ENCODE peak calls at places on chromosomes 12 and 14, in four cellular contexts. M is amniotic epithelial cell, O is heart right ventricle, G is NCI-H460. Q is an unnamed sample.

GRCh38 chr12:4987076-4987775 is 56.5 kb upstream of the KCNA5 start:
- DNase-seq in M (no peak), O (no peak), G (no peak), Q (no peak)

GRCh38 chr14:80587096-80587724 is 354.3 kb downstream of the CEP128 start:
- DNase-seq in M (peak), G (peak), O (no peak), Q (peak)

GRCh38 chr12:93299262-93299846 is 78.4 kb upstream of the NUDT4 start:
- DNase-seq in M (no peak), O (no peak), G (no peak), Q (no peak)

GRCh38 chr12:531951-532585 is 72.3 kb downstream of the B4GALNT3 start:
- DNase-seq in M (peak), G (no peak), O (no peak), Q (no peak)

GRCh38 chr14:95174184-95174804 is 17.0 kb upstream of the DICER1 start:
- DNase-seq in G (no peak), M (peak), O (no peak), Q (no peak)

GRCh38 chr14:91911474-91912032 is 35.9 kb downstream of the FBLN5 start:
- DNase-seq in M (peak), G (peak), O (no peak), Q (peak)

GRCh38 chr12:131208425-131208824 is 254.7 kb downstream of the ADGRD1 start:
- DNase-seq in M (no peak), G (no peak), O (no peak), Q (no peak)

GRCh38 chr14:52583544-52583943 is 30.9 kb downstream of the GPR137C start:
- DNase-seq in G (no peak), O (no peak), M (no peak), Q (no peak)